ENCODE peak calls at places on chromosome 16, in nine cellular contexts. C, I, T, E, X, Y, L, K and W are unnamed samples.

GRCh38 chr16:67719778-67720144 is 645 bp upstream of the GFOD2 start:
- DNase-seq in L (no peak), I (no peak), E (peak; percentile 67), C (peak; percentile 9), X (peak; percentile 33), Y (no peak), T (peak; percentile 28), K (no peak), W (no peak)

GRCh38 chr16:51407921-51408320 is 256.9 kb upstream of the SALL1 start:
- DNase-seq in E (no peak), X (no peak), C (no peak), L (no peak), T (no peak), I (no peak), K (no peak), Y (no peak), W (no peak)

GRCh38 chr16:27315333-27316037 is 1.7 kb downstream of the IL4R start:
- DNase-seq in L (peak; percentile 23), T (peak; percentile 72), E (peak; percentile 92), Y (peak; percentile 33), C (no peak), X (no peak), I (no peak), K (peak; percentile 25), W (no peak)

GRCh38 chr16:66928702-66929388 is 3.5 kb upstream of the RRAD start:
- DNase-seq in I (no peak), L (no peak), X (no peak), C (no peak), Y (no peak), E (peak; percentile 43), K (no peak), T (peak; percentile 72), W (no peak)

GRCh38 chr16:57535680-57536305 is 578 bp downstream of the CCDC102A start:
- DNase-seq in Y (peak; percentile 92), I (peak; percentile 76), X (peak; percentile 76), T (peak; percentile 96), K (peak; percentile 94), E (peak; percentile 92), L (peak; percentile 92), C (peak; percentile 58), W (peak; percentile 57)

GRCh38 chr16:66523861-66524354 is 26.0 kb downstream of the TK2 start:
- DNase-seq in C (no peak), Y (peak; percentile 53), K (peak; percentile 22), I (no peak), E (peak; percentile 71), L (peak; percentile 19), T (no peak), X (no peak), W (no peak)

GRCh38 chr16:3256876-3257465 is 538 bp upstream of the MEFV start:
- DNase-seq in I (no peak), T (no peak), E (no peak), Y (no peak), L (no peak), X (no peak), C (no peak), K (no peak), W (no peak)

GRCh38 chr16:46830417-46830901 is 521 bp downstream of the C16orf87 start:
- DNase-seq in C (no peak), K (peak; percentile 10), Y (peak; percentile 37), X (peak; percentile 29), E (peak; percentile 43), L (peak; percentile 38), I (no peak), T (peak; percentile 54), W (no peak)

GRCh38 chr16:15046692-15047376 is 9.0 kb downstream of the NTAN1 start:
- DNase-seq in X (no peak), E (no peak), T (no peak), I (no peak), L (no peak), Y (no peak), C (no peak), K (no peak), W (no peak)

GRCh38 chr16:83843657-83844056 is 35.9 kb downstream of the HSBP1 start:
- DNase-seq in E (no peak), L (no peak), C (no peak), Y (no peak), K (no peak), I (no peak), T (no peak), X (no peak), W (no peak)

GRCh38 chr16:21166561-21166961 is 8.1 kb downstream of the LDAF1 start:
- DNase-seq in E (no peak), T (no peak), X (no peak), I (no peak), L (no peak), C (no peak), K (no peak), Y (no peak), W (no peak)

GRCh38 chr16:67649494-67649931 is 4.6 kb downstream of the CARMIL2 start:
- DNase-seq in I (no peak), C (no peak), X (no peak), Y (no peak), L (no peak), E (no peak), T (no peak), K (no peak), W (no peak)

GRCh38 chr16:84672276-84673202 is 24.2 kb downstream of the KLHL36 start:
- DNase-seq in C (no peak), L (peak; percentile 71), T (peak; percentile 88), I (peak; percentile 32), K (peak; percentile 63), Y (peak; percentile 82), X (peak; percentile 23), E (peak; percentile 83), W (no peak)